ENCODE peak calls at places on chromosome 2, in four cellular contexts. L is Right ventricle myocardium inferior, Y is osteocyte, K is NCI-H345. B is an unnamed sample.

GRCh38 chr2:98487806-98488189 is 43.1 kb downstream of the INPP4A start:
- DNase-seq in Y (no peak), L (no peak), K (no peak), B (no peak)

GRCh38 chr2:231380991-231381847 is 14.3 kb upstream of the B3GNT7 start:
- DNase-seq in K (no peak), Y (no peak), L (no peak), B (no peak)

GRCh38 chr2:133431289-133431688 is 137.0 kb downstream of the NCKAP5 start:
- DNase-seq in K (no peak), L (no peak), Y (no peak), B (no peak)

GRCh38 chr2:118530976-118531375 is 316.5 kb downstream of the EN1 start:
- DNase-seq in Y (no peak), K (no peak), L (no peak), B (no peak)

GRCh38 chr2:239283961-239284801 is 116.6 kb downstream of the HDAC4 start:
- DNase-seq in K (no peak), L (peak; percentile 43), Y (no peak), B (peak; percentile 37)

GRCh38 chr2:94759211-94759610 is 112.0 kb upstream of the TEKT4 start:
- DNase-seq in L (no peak), Y (no peak), K (no peak), B (no peak)

GRCh38 chr2:129253461-129253812 is 726.0 kb upstream of the RAB6C start:
- DNase-seq in Y (no peak), K (no peak), L (no peak), B (no peak)

GRCh38 chr2:29247336-29247914 is 132.2 kb downstream of the CLIP4 start:
- DNase-seq in Y (no peak), K (no peak), L (no peak), B (no peak)